ENCODE peak calls at places on chromosomes 13 and 19, in nine cellular contexts. N, K, C, Y, A, H, V, T and B are unnamed samples.

GRCh38 chr13:94711561-94712286 is 621 bp downstream of the SOX21 start:
- DNase-seq in Y (no peak), N (peak), C (no peak), A (no peak), V (peak), K (no peak), T (no peak), H (no peak), B (no peak)

GRCh38 chr19:50478901-50479715 is 2.5 kb upstream of the GARIN5A start:
- DNase-seq in N (peak), V (peak), Y (no peak), K (no peak), H (peak), C (no peak), T (no peak), A (no peak), B (no peak)

GRCh38 chr19:54030895-54031586 is 32.7 kb downstream of the VSTM1 start:
- DNase-seq in A (no peak), T (no peak), C (no peak), V (peak), N (no peak), Y (no peak), K (no peak), H (peak), B (no peak)

GRCh38 chr19:12543855-12544254 is 7.4 kb downstream of the ZNF564 start:
- DNase-seq in T (no peak), A (no peak), C (no peak), K (no peak), Y (no peak), H (no peak), V (no peak), N (peak), B (no peak)

GRCh38 chr19:32200312-32201038 is 144.9 kb upstream of the ZNF507 start:
- DNase-seq in T (no peak), H (no peak), N (no peak), C (no peak), Y (no peak), V (no peak), A (no peak), K (no peak), B (no peak)

GRCh38 chr13:61358599-61358998 is 57.0 kb downstream of the PCDH20 start:
- DNase-seq in Y (no peak), A (no peak), N (no peak), T (no peak), C (no peak), H (no peak), V (no peak), K (no peak), B (no peak)

GRCh38 chr19:58001895-58002369 is 688 bp downstream of the ZNF606 start:
- DNase-seq in N (peak), C (no peak), Y (no peak), K (no peak), T (peak), V (no peak), A (no peak), H (peak), B (no peak)

GRCh38 chr13:27408074-27408473 is 16.3 kb upstream of the GTF3A start:
- DNase-seq in C (no peak), A (no peak), T (no peak), H (no peak), Y (no peak), V (no peak), K (no peak), N (no peak), B (no peak)

GRCh38 chr19:38021356-38021755 is 114.3 kb downstream of the SIPA1L3 start:
- DNase-seq in T (no peak), H (peak), C (no peak), A (no peak), Y (no peak), V (peak), N (no peak), K (no peak), B (no peak)

GRCh38 chr13:30759748-30760147 is 24.4 kb downstream of the ALOX5AP start:
- DNase-seq in V (peak), N (peak), K (no peak), T (no peak), C (no peak), A (no peak), Y (no peak), H (no peak), B (no peak)

GRCh38 chr19:39695759-39696158 is 8.5 kb upstream of the LGALS14 start:
- DNase-seq in Y (no peak), C (no peak), N (no peak), A (no peak), T (no peak), K (no peak), V (no peak), H (no peak), B (no peak)

GRCh38 chr19:56837004-56837403 is 3.5 kb downstream of the PEG3 start:
- DNase-seq in V (no peak), H (no peak), C (no peak), A (no peak), K (no peak), Y (no peak), T (no peak), N (no peak), B (no peak)

GRCh38 chr19:55369651-55370304 is 485 bp downstream of the IL11 start:
- DNase-seq in T (no peak), N (peak), C (peak), V (peak), Y (no peak), A (peak), H (peak), K (peak), B (peak)

GRCh38 chr19:41995959-41996797 is 2.1 kb upstream of the ATP1A3 start:
- DNase-seq in A (no peak), N (no peak), K (no peak), H (no peak), V (no peak), T (no peak), Y (no peak), C (no peak), B (no peak)

GRCh38 chr13:109162248-109163051 is 533.0 kb downstream of the MYO16 start:
- DNase-seq in A (no peak), T (no peak), Y (no peak), C (no peak), H (peak), K (no peak), V (no peak), N (no peak), B (no peak)

GRCh38 chr19:29293736-29294342 is 80.9 kb upstream of the UQCRFS1 start:
- DNase-seq in K (no peak), C (no peak), T (no peak), Y (no peak), V (no peak), H (peak), N (no peak), A (no peak), B (no peak)

GRCh38 chr19:53190253-53190652 is 2.9 kb downstream of the ZNF665 start:
- DNase-seq in A (no peak), K (no peak), V (no peak), Y (no peak), H (no peak), C (no peak), T (no peak), N (no peak), B (no peak)

GRCh38 chr13:111911141-111911720 is 155.7 kb upstream of the SOX1 start:
- DNase-seq in V (no peak), H (no peak), N (no peak), K (no peak), A (no peak), T (no peak), C (no peak), Y (no peak), B (no peak)

GRCh38 chr13:99280166-99280565 is 22.0 kb upstream of the GPR18 start:
- DNase-seq in V (no peak), K (peak), Y (peak), C (peak), T (no peak), N (peak), H (peak), A (no peak), B (peak)

GRCh38 chr19:2282062-2282861 is at the start of gene PEAK3:
- DNase-seq in K (no peak), H (peak), N (peak), C (no peak), Y (no peak), V (peak), A (peak), T (no peak), B (no peak)

GRCh38 chr19:44658069-44658727 is 13.1 kb upstream of the CEACAM19 start:
- DNase-seq in A (no peak), H (no peak), C (no peak), N (no peak), K (no peak), Y (no peak), T (no peak), V (no peak), B (no peak)

GRCh38 chr19:21498651-21499050 is 6.8 kb upstream of the ZNF429 start:
- DNase-seq in H (no peak), A (no peak), N (peak), V (peak), K (no peak), C (no peak), Y (no peak), T (no peak), B (no peak)

GRCh38 chr13:78183737-78184136 is 265.1 kb upstream of the EDNRB start:
- DNase-seq in K (no peak), T (no peak), V (no peak), C (no peak), N (no peak), A (no peak), Y (no peak), H (no peak), B (no peak)

GRCh38 chr19:29889702-29890101 is 52.3 kb upstream of the URI1 start:
- DNase-seq in T (no peak), A (no peak), C (no peak), V (no peak), K (no peak), H (no peak), Y (no peak), N (no peak), B (no peak)

GRCh38 chr19:39205449-39205764 is 1.3 kb upstream of the SYCN start:
- DNase-seq in N (no peak), K (no peak), H (no peak), C (no peak), A (no peak), T (no peak), V (no peak), Y (no peak), B (no peak)

GRCh38 chr13:98977568-98978270 is at the start of gene DOCK9:
- DNase-seq in T (no peak), Y (no peak), K (no peak), H (peak), N (peak), C (peak), V (peak), A (peak), B (no peak)

GRCh38 chr19:10683582-10683981 is 17.7 kb upstream of the QTRT1 start:
- DNase-seq in Y (no peak), K (no peak), N (no peak), H (no peak), A (no peak), T (no peak), C (no peak), V (no peak), B (no peak)

GRCh38 chr13:94858856-94859811 is 146.8 kb upstream of the SOX21 start:
- DNase-seq in H (no peak), A (peak), C (peak), N (peak), K (no peak), Y (no peak), T (no peak), V (no peak), B (peak)

GRCh38 chr19:41426116-41426841 is 895 bp downstream of the B3GNT8 start:
- DNase-seq in V (no peak), A (peak), C (no peak), Y (no peak), H (no peak), T (no peak), N (no peak), K (no peak), B (no peak)

GRCh38 chr19:21149877-21150276 is 8.0 kb downstream of the ZNF431 start:
- DNase-seq in T (no peak), A (no peak), C (no peak), V (no peak), N (no peak), K (no peak), H (no peak), Y (no peak), B (no peak)

GRCh38 chr13:29845440-29846056 is 4.9 kb downstream of the UBL3 start:
- DNase-seq in A (no peak), T (no peak), Y (no peak), C (no peak), K (no peak), N (peak), H (no peak), V (no peak), B (no peak)

GRCh38 chr13:27808866-27809546 is 16.7 kb downstream of the GSX1 start:
- DNase-seq in V (no peak), A (no peak), N (no peak), T (no peak), C (no peak), K (peak), H (peak), Y (no peak), B (no peak)